ENCODE peak calls at places on chromosomes 16 and 17, in four cellular contexts. U is naive B cell, G is NCI-H2171, N is NCI-H510A. J is an unnamed sample.
A peak's percentile ranks its signal among the peaks of the same experiment; 100 is the strongest.

GRCh38 chr17:74446551-74447500 is 14.9 kb downstream of the GPRC5C start:
- DNase-seq in N (no peak), G (no peak), U (no peak), J (no peak)

GRCh38 chr16:10362077-10362863 is 23.6 kb upstream of the ATF7IP2 start:
- DNase-seq in G (no peak), N (no peak), U (peak; percentile 63), J (no peak)

GRCh38 chr16:64131423-64131822 is 990.4 kb downstream of the CDH11 start:
- DNase-seq in G (no peak), U (no peak), N (no peak), J (no peak)

GRCh38 chr17:18139949-18140348 is 31.4 kb downstream of the MYO15A start:
- DNase-seq in N (no peak), G (no peak), U (no peak), J (no peak)

GRCh38 chr17:32609085-32609484 is 122.3 kb downstream of the CDK5R1 start:
- DNase-seq in U (peak; percentile 75), G (no peak), N (no peak), J (no peak)

GRCh38 chr17:4988168-4988567 is 693 bp upstream of the CAMTA2 start:
- DNase-seq in G (peak; percentile 51), N (no peak), U (no peak), J (no peak)

GRCh38 chr17:59165933-59166342 is 10.4 kb downstream of the PRR11 start:
- DNase-seq in G (peak; percentile 62), N (no peak), U (peak; percentile 6), J (no peak)

GRCh38 chr16:65284583-65284982 is 162.7 kb upstream of the CDH11 start:
- DNase-seq in U (no peak), G (no peak), N (no peak), J (no peak)

GRCh38 chr16:12819126-12820117 is 15.7 kb upstream of the CPPED1 start:
- DNase-seq in G (no peak), N (no peak), U (peak; percentile 51), J (no peak)

GRCh38 chr17:79913896-79914812 is 74.9 kb upstream of the CBX4 start:
- DNase-seq in G (no peak), U (no peak), N (no peak), J (no peak)

GRCh38 chr17:8668181-8668740 is 37.7 kb upstream of the MYH10 start:
- DNase-seq in N (no peak), G (no peak), U (no peak), J (no peak)

GRCh38 chr17:81401727-81402529 is 6.7 kb downstream of the BAHCC1 start:
- DNase-seq in N (no peak), G (no peak), U (no peak), J (no peak)

GRCh38 chr16:19771796-19772195 is 53.7 kb downstream of the IQCK start:
- DNase-seq in U (no peak), G (peak; percentile 85), N (no peak), J (no peak)

J was measured in mesenteric fat pad.